ENCODE peak calls at places on chromosomes 1 and 21, in ten cellular contexts. One of them, this sample, is unnamed.

GRCh38 chr1:93323185-93323820 is 22.4 kb upstream of the DR1 start:
- DNase-seq in ovary: no peak
- DNase-seq in heart right ventricle: no peak
- DNase-seq in SK-N-SH: no peak
- DNase-seq in tibial artery: no peak
- DNase-seq in cardiac fibroblast: no peak
- DNase-seq in omental fat pad: no peak
- DNase-seq in fibroblast of the aortic adventitia: no peak
- DNase-seq in nephron progenitor cell: no peak
- DNase-seq in mucosa of descending colon: no peak
- DNase-seq in this sample: no peak

GRCh38 chr1:111045033-111045722 is 81.5 kb upstream of the LRIF1 start:
- DNase-seq in tibial artery: no peak
- DNase-seq in nephron progenitor cell: no peak
- DNase-seq in SK-N-SH: no peak
- DNase-seq in heart right ventricle: no peak
- DNase-seq in cardiac fibroblast: no peak
- DNase-seq in ovary: no peak
- DNase-seq in fibroblast of the aortic adventitia: peak
- DNase-seq in mucosa of descending colon: no peak
- DNase-seq in omental fat pad: no peak
- DNase-seq in this sample: peak

GRCh38 chr21:14753466-14754258 is 207.5 kb upstream of the SAMSN1 start:
- DNase-seq in omental fat pad: no peak
- DNase-seq in mucosa of descending colon: no peak
- DNase-seq in heart right ventricle: no peak
- DNase-seq in ovary: no peak
- DNase-seq in cardiac fibroblast: no peak
- DNase-seq in nephron progenitor cell: no peak
- DNase-seq in fibroblast of the aortic adventitia: no peak
- DNase-seq in SK-N-SH: no peak
- DNase-seq in tibial artery: no peak
- DNase-seq in this sample: no peak

GRCh38 chr1:156540955-156541354 is 31.4 kb downstream of the IQGAP3 start:
- DNase-seq in ovary: no peak
- DNase-seq in tibial artery: no peak
- DNase-seq in nephron progenitor cell: no peak
- DNase-seq in heart right ventricle: no peak
- DNase-seq in fibroblast of the aortic adventitia: no peak
- DNase-seq in SK-N-SH: no peak
- DNase-seq in mucosa of descending colon: no peak
- DNase-seq in omental fat pad: no peak
- DNase-seq in cardiac fibroblast: peak
- DNase-seq in this sample: no peak

GRCh38 chr1:156012051-156012817 is 8.5 kb downstream of the SSR2 start:
- DNase-seq in heart right ventricle: no peak
- DNase-seq in tibial artery: no peak
- DNase-seq in omental fat pad: no peak
- DNase-seq in fibroblast of the aortic adventitia: no peak
- DNase-seq in nephron progenitor cell: no peak
- DNase-seq in mucosa of descending colon: no peak
- DNase-seq in cardiac fibroblast: no peak
- DNase-seq in SK-N-SH: no peak
- DNase-seq in ovary: no peak
- DNase-seq in this sample: peak

GRCh38 chr21:32916522-32917099 is 109.1 kb upstream of the OLIG2 start:
- DNase-seq in nephron progenitor cell: no peak
- DNase-seq in ovary: no peak
- DNase-seq in fibroblast of the aortic adventitia: no peak
- DNase-seq in heart right ventricle: no peak
- DNase-seq in SK-N-SH: peak
- DNase-seq in cardiac fibroblast: peak
- DNase-seq in tibial artery: no peak
- DNase-seq in omental fat pad: no peak
- DNase-seq in mucosa of descending colon: no peak
- DNase-seq in this sample: no peak

GRCh38 chr1:176440176-176440575 is 22.8 kb upstream of the PAPPA2 start:
- DNase-seq in tibial artery: no peak
- DNase-seq in mucosa of descending colon: no peak
- DNase-seq in SK-N-SH: no peak
- DNase-seq in ovary: no peak
- DNase-seq in cardiac fibroblast: no peak
- DNase-seq in nephron progenitor cell: no peak
- DNase-seq in heart right ventricle: no peak
- DNase-seq in omental fat pad: no peak
- DNase-seq in fibroblast of the aortic adventitia: no peak
- DNase-seq in this sample: no peak

GRCh38 chr1:46517010-46517600 is 27.5 kb downstream of the DMBX1 start:
- DNase-seq in heart right ventricle: no peak
- DNase-seq in SK-N-SH: no peak
- DNase-seq in fibroblast of the aortic adventitia: no peak
- DNase-seq in omental fat pad: no peak
- DNase-seq in cardiac fibroblast: no peak
- DNase-seq in ovary: no peak
- DNase-seq in tibial artery: no peak
- DNase-seq in nephron progenitor cell: peak
- DNase-seq in mucosa of descending colon: peak
- DNase-seq in this sample: no peak

GRCh38 chr1:212317916-212318315 is 32.7 kb downstream of the PPP2R5A start:
- DNase-seq in cardiac fibroblast: no peak
- DNase-seq in heart right ventricle: no peak
- DNase-seq in mucosa of descending colon: no peak
- DNase-seq in omental fat pad: no peak
- DNase-seq in ovary: no peak
- DNase-seq in tibial artery: no peak
- DNase-seq in SK-N-SH: no peak
- DNase-seq in fibroblast of the aortic adventitia: no peak
- DNase-seq in nephron progenitor cell: no peak
- DNase-seq in this sample: no peak

GRCh38 chr1:205669341-205670142 is 10.8 kb downstream of the SLC45A3 start:
- DNase-seq in SK-N-SH: peak
- DNase-seq in tibial artery: no peak
- DNase-seq in fibroblast of the aortic adventitia: no peak
- DNase-seq in heart right ventricle: no peak
- DNase-seq in omental fat pad: no peak
- DNase-seq in mucosa of descending colon: peak
- DNase-seq in nephron progenitor cell: no peak
- DNase-seq in ovary: no peak
- DNase-seq in cardiac fibroblast: no peak
- DNase-seq in this sample: peak

GRCh38 chr1:175808573-175808972 is 65.2 kb upstream of the TNR start:
- DNase-seq in tibial artery: no peak
- DNase-seq in heart right ventricle: no peak
- DNase-seq in omental fat pad: no peak
- DNase-seq in cardiac fibroblast: no peak
- DNase-seq in nephron progenitor cell: no peak
- DNase-seq in SK-N-SH: no peak
- DNase-seq in mucosa of descending colon: no peak
- DNase-seq in fibroblast of the aortic adventitia: no peak
- DNase-seq in ovary: no peak
- DNase-seq in this sample: no peak

GRCh38 chr1:115648717-115649691 is 7.2 kb downstream of the VANGL1 start:
- DNase-seq in SK-N-SH: no peak
- DNase-seq in fibroblast of the aortic adventitia: no peak
- DNase-seq in cardiac fibroblast: peak
- DNase-seq in ovary: no peak
- DNase-seq in nephron progenitor cell: no peak
- DNase-seq in heart right ventricle: no peak
- DNase-seq in mucosa of descending colon: no peak
- DNase-seq in omental fat pad: no peak
- DNase-seq in tibial artery: no peak
- DNase-seq in this sample: peak

GRCh38 chr1:235657269-235657668 is 7.7 kb upstream of the GNG4 start:
- DNase-seq in fibroblast of the aortic adventitia: no peak
- DNase-seq in mucosa of descending colon: no peak
- DNase-seq in omental fat pad: no peak
- DNase-seq in ovary: no peak
- DNase-seq in heart right ventricle: no peak
- DNase-seq in nephron progenitor cell: no peak
- DNase-seq in SK-N-SH: no peak
- DNase-seq in cardiac fibroblast: no peak
- DNase-seq in tibial artery: no peak
- DNase-seq in this sample: no peak

GRCh38 chr1:241899211-241899610 is 51.2 kb downstream of the EXO1 start:
- DNase-seq in ovary: no peak
- DNase-seq in fibroblast of the aortic adventitia: no peak
- DNase-seq in SK-N-SH: no peak
- DNase-seq in cardiac fibroblast: no peak
- DNase-seq in heart right ventricle: no peak
- DNase-seq in tibial artery: no peak
- DNase-seq in nephron progenitor cell: no peak
- DNase-seq in omental fat pad: no peak
- DNase-seq in mucosa of descending colon: no peak
- DNase-seq in this sample: no peak

GRCh38 chr1:85398391-85399064 is 66.4 kb downstream of the DDAH1 start:
- DNase-seq in nephron progenitor cell: no peak
- DNase-seq in mucosa of descending colon: no peak
- DNase-seq in tibial artery: no peak
- DNase-seq in SK-N-SH: no peak
- DNase-seq in cardiac fibroblast: peak
- DNase-seq in ovary: no peak
- DNase-seq in fibroblast of the aortic adventitia: peak
- DNase-seq in omental fat pad: no peak
- DNase-seq in heart right ventricle: no peak
- DNase-seq in this sample: no peak
- TF ChIP-seq CTCF in nephron progenitor cell: no peak
- TF ChIP-seq CTCF in mucosa of descending colon: no peak
- TF ChIP-seq CTCF in tibial artery: peak
- TF ChIP-seq CTCF in SK-N-SH: peak
- TF ChIP-seq CTCF in cardiac fibroblast: peak
- TF ChIP-seq CTCF in ovary: no peak
- TF ChIP-seq CTCF in fibroblast of the aortic adventitia: peak
- TF ChIP-seq CTCF in omental fat pad: no peak
- TF ChIP-seq CTCF in heart right ventricle: peak
- TF ChIP-seq CTCF in this sample: peak

DNA sequence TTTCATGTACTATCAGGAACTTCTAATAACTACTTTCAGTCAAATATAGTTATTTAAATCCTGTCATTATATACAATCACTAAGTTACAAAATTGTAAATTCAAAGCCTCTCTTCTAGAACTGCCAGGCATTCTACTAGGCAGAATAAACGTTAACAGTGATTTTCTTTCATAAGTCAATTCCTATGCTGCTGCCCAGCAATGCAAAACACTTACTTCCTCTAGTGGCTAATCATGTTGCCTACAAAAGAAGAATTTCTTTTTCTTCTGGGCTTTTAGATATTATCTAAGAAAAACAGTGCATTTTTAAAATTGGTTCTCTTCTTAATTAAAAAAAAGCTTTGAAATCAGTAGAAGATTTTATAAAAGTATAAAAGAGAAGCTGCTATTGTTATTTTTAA is 509.8 kb upstream of the ADAMTS5 start:
- DNase-seq in heart right ventricle: no peak
- DNase-seq in nephron progenitor cell: no peak
- DNase-seq in omental fat pad: no peak
- DNase-seq in tibial artery: no peak
- DNase-seq in fibroblast of the aortic adventitia: peak
- DNase-seq in SK-N-SH: peak
- DNase-seq in ovary: no peak
- DNase-seq in mucosa of descending colon: no peak
- DNase-seq in cardiac fibroblast: peak
- DNase-seq in this sample: no peak
- TF ChIP-seq CTCF in heart right ventricle: peak
- TF ChIP-seq CTCF in nephron progenitor cell: peak
- TF ChIP-seq CTCF in omental fat pad: no peak
- TF ChIP-seq CTCF in tibial artery: peak
- TF ChIP-seq CTCF in fibroblast of the aortic adventitia: peak
- TF ChIP-seq CTCF in SK-N-SH: peak
- TF ChIP-seq CTCF in ovary: peak
- TF ChIP-seq CTCF in mucosa of descending colon: no peak
- TF ChIP-seq CTCF in cardiac fibroblast: peak
- TF ChIP-seq CTCF in this sample: no peak

GRCh38 chr1:53678948-53679825 is 59.8 kb downstream of the GLIS1 start:
- DNase-seq in mucosa of descending colon: no peak
- DNase-seq in tibial artery: no peak
- DNase-seq in heart right ventricle: no peak
- DNase-seq in ovary: no peak
- DNase-seq in nephron progenitor cell: no peak
- DNase-seq in omental fat pad: no peak
- DNase-seq in SK-N-SH: no peak
- DNase-seq in fibroblast of the aortic adventitia: no peak
- DNase-seq in cardiac fibroblast: no peak
- DNase-seq in this sample: no peak
- TF ChIP-seq CTCF in mucosa of descending colon: no peak
- TF ChIP-seq CTCF in tibial artery: no peak
- TF ChIP-seq CTCF in heart right ventricle: no peak
- TF ChIP-seq CTCF in ovary: no peak
- TF ChIP-seq CTCF in nephron progenitor cell: no peak
- TF ChIP-seq CTCF in omental fat pad: no peak
- TF ChIP-seq CTCF in SK-N-SH: no peak
- TF ChIP-seq CTCF in fibroblast of the aortic adventitia: no peak
- TF ChIP-seq CTCF in cardiac fibroblast: no peak
- TF ChIP-seq CTCF in this sample: no peak

GRCh38 chr1:30088594-30089556 is 634.5 kb downstream of the MATN1 start:
- DNase-seq in nephron progenitor cell: no peak
- DNase-seq in omental fat pad: no peak
- DNase-seq in fibroblast of the aortic adventitia: no peak
- DNase-seq in ovary: no peak
- DNase-seq in mucosa of descending colon: peak
- DNase-seq in tibial artery: no peak
- DNase-seq in heart right ventricle: peak
- DNase-seq in SK-N-SH: peak
- DNase-seq in cardiac fibroblast: no peak
- DNase-seq in this sample: no peak

GRCh38 chr1:30090421-30090820 is 633.0 kb downstream of the MATN1 start:
- DNase-seq in cardiac fibroblast: no peak
- DNase-seq in heart right ventricle: no peak
- DNase-seq in SK-N-SH: no peak
- DNase-seq in mucosa of descending colon: no peak
- DNase-seq in ovary: no peak
- DNase-seq in nephron progenitor cell: no peak
- DNase-seq in tibial artery: no peak
- DNase-seq in fibroblast of the aortic adventitia: no peak
- DNase-seq in omental fat pad: no peak
- DNase-seq in this sample: no peak

GRCh38 chr1:30085814-30086770 is 637.3 kb downstream of the MATN1 start:
- DNase-seq in heart right ventricle: peak
- DNase-seq in ovary: peak
- DNase-seq in SK-N-SH: peak
- DNase-seq in omental fat pad: peak
- DNase-seq in cardiac fibroblast: no peak
- DNase-seq in fibroblast of the aortic adventitia: peak
- DNase-seq in nephron progenitor cell: peak
- DNase-seq in tibial artery: peak
- DNase-seq in mucosa of descending colon: peak
- DNase-seq in this sample: peak

GRCh38 chr1:30084909-30085571 is 638.3 kb downstream of the MATN1 start:
- DNase-seq in SK-N-SH: no peak
- DNase-seq in tibial artery: no peak
- DNase-seq in omental fat pad: no peak
- DNase-seq in cardiac fibroblast: no peak
- DNase-seq in ovary: no peak
- DNase-seq in fibroblast of the aortic adventitia: no peak
- DNase-seq in mucosa of descending colon: no peak
- DNase-seq in heart right ventricle: no peak
- DNase-seq in nephron progenitor cell: no peak
- DNase-seq in this sample: no peak

DNA sequence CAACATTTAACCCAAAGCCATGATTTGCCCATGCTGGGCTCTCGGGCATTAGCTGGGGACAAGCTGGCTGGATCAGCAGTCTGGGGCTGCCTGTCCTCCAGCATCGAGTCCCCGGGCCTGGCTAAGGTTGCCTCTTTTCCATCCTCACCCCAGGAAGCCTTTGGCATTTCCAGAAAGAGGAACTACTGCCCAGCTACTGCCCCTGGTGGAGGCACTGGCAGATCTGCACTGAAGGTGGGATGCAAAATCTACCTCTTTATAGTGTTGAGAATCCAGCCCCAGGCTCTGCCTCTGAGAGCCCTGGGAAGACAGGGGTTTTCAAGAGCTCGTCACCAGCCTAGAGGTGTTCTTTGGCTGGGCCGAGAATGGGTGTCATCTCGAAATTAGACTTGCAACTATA is 635.9 kb downstream of the MATN1 start:
- DNase-seq in mucosa of descending colon: no peak
- DNase-seq in ovary: no peak
- DNase-seq in fibroblast of the aortic adventitia: no peak
- DNase-seq in SK-N-SH: peak
- DNase-seq in omental fat pad: no peak
- DNase-seq in heart right ventricle: no peak
- DNase-seq in nephron progenitor cell: no peak
- DNase-seq in tibial artery: no peak
- DNase-seq in cardiac fibroblast: no peak
- DNase-seq in this sample: no peak
- TF ChIP-seq CTCF in mucosa of descending colon: no peak
- TF ChIP-seq CTCF in ovary: no peak
- TF ChIP-seq CTCF in fibroblast of the aortic adventitia: peak
- TF ChIP-seq CTCF in SK-N-SH: peak
- TF ChIP-seq CTCF in omental fat pad: no peak
- TF ChIP-seq CTCF in heart right ventricle: no peak
- TF ChIP-seq CTCF in nephron progenitor cell: peak
- TF ChIP-seq CTCF in tibial artery: no peak
- TF ChIP-seq CTCF in cardiac fibroblast: no peak
- TF ChIP-seq CTCF in this sample: no peak